ENCODE peak calls at places on chromosome 7, in six cellular contexts. One of them, this sample, is unnamed. For H3K4me1, the result is how much of the 10 kb centered on the place peaks cover.

GRCh38 chr7:116165717-116166116 is 44.6 kb upstream of the TES start:
- DNase-seq in CD8-positive, alpha-beta T cell: no peak
- DNase-seq in fibroblast of lung: no peak
- DNase-seq in body of pancreas: peak
- DNase-seq in suprapubic skin: no peak
- DNase-seq in breast epithelium: no peak
- DNase-seq in this sample: no peak

GRCh38 chr7:153396475-153396874 is 636.9 kb downstream of the ACTR3B start:
- DNase-seq in suprapubic skin: no peak
- DNase-seq in breast epithelium: no peak
- DNase-seq in body of pancreas: no peak
- DNase-seq in CD8-positive, alpha-beta T cell: no peak
- DNase-seq in fibroblast of lung: no peak
- DNase-seq in this sample: no peak

GRCh38 chr7:29285861-29286260 is 91.3 kb downstream of the CHN2 start:
- DNase-seq in body of pancreas: no peak
- DNase-seq in breast epithelium: no peak
- DNase-seq in fibroblast of lung: no peak
- DNase-seq in suprapubic skin: no peak
- DNase-seq in CD8-positive, alpha-beta T cell: no peak
- DNase-seq in this sample: no peak

GRCh38 chr7:4234498-4234855 is 447.6 kb upstream of the FOXK1 start:
- DNase-seq in suprapubic skin: no peak
- DNase-seq in fibroblast of lung: no peak
- DNase-seq in breast epithelium: no peak
- DNase-seq in CD8-positive, alpha-beta T cell: no peak
- DNase-seq in body of pancreas: no peak
- DNase-seq in this sample: no peak

GRCh38 chr7:111525100-111525499 is 37.2 kb downstream of the IMMP2L start:
- DNase-seq in fibroblast of lung: no peak
- DNase-seq in body of pancreas: no peak
- DNase-seq in CD8-positive, alpha-beta T cell: no peak
- DNase-seq in suprapubic skin: no peak
- DNase-seq in breast epithelium: no peak
- DNase-seq in this sample: no peak

GRCh38 chr7:76303829-76304505 is 1.5 kb downstream of the HSPB1 start:
- DNase-seq in CD8-positive, alpha-beta T cell: peak
- DNase-seq in breast epithelium: no peak
- DNase-seq in body of pancreas: no peak
- DNase-seq in fibroblast of lung: peak
- DNase-seq in suprapubic skin: no peak
- DNase-seq in this sample: no peak

GRCh38 chr7:128691227-128691626 is 19.1 kb downstream of the GARIN1A start:
- DNase-seq in breast epithelium: no peak
- DNase-seq in fibroblast of lung: no peak
- DNase-seq in CD8-positive, alpha-beta T cell: no peak
- DNase-seq in suprapubic skin: no peak
- DNase-seq in body of pancreas: no peak
- DNase-seq in this sample: no peak

GRCh38 chr7:1853619-1854520 is 183.8 kb downstream of the ELFN1 start:
- DNase-seq in fibroblast of lung: no peak
- DNase-seq in suprapubic skin: peak
- DNase-seq in CD8-positive, alpha-beta T cell: no peak
- DNase-seq in body of pancreas: peak
- DNase-seq in breast epithelium: no peak
- DNase-seq in this sample: no peak

GRCh38 chr7:54664235-54665228 is 94.5 kb downstream of the SEC61G start:
- DNase-seq in fibroblast of lung: peak
- DNase-seq in body of pancreas: peak
- DNase-seq in suprapubic skin: no peak
- DNase-seq in CD8-positive, alpha-beta T cell: no peak
- DNase-seq in breast epithelium: no peak
- DNase-seq in this sample: no peak

GRCh38 chr7:124085168-124085567 is 52.3 kb upstream of the TMEM229A start:
- DNase-seq in fibroblast of lung: peak
- DNase-seq in body of pancreas: peak
- DNase-seq in breast epithelium: no peak
- DNase-seq in CD8-positive, alpha-beta T cell: no peak
- DNase-seq in suprapubic skin: no peak
- DNase-seq in this sample: no peak

GRCh38 chr7:151674161-151674920 is 154.6 kb upstream of the RHEB start:
- DNase-seq in fibroblast of lung: no peak
- DNase-seq in suprapubic skin: peak
- DNase-seq in body of pancreas: no peak
- DNase-seq in CD8-positive, alpha-beta T cell: no peak
- DNase-seq in breast epithelium: no peak
- DNase-seq in this sample: no peak

GRCh38 chr7:121798076-121798475 is 74.9 kb upstream of the PTPRZ1 start:
- DNase-seq in suprapubic skin: no peak
- DNase-seq in body of pancreas: no peak
- DNase-seq in fibroblast of lung: no peak
- DNase-seq in CD8-positive, alpha-beta T cell: no peak
- DNase-seq in breast epithelium: no peak
- DNase-seq in this sample: no peak

GRCh38 chr7:147852833-147853232 is 737.7 kb upstream of the C7orf33 start:
- DNase-seq in fibroblast of lung: no peak
- DNase-seq in CD8-positive, alpha-beta T cell: no peak
- DNase-seq in breast epithelium: no peak
- DNase-seq in body of pancreas: no peak
- DNase-seq in suprapubic skin: no peak
- DNase-seq in this sample: no peak

GRCh38 chr7:6121141-6121540 is 90.0 kb downstream of the ANKRD61 start:
- DNase-seq in fibroblast of lung: peak
- DNase-seq in suprapubic skin: no peak
- DNase-seq in CD8-positive, alpha-beta T cell: no peak
- DNase-seq in breast epithelium: no peak
- DNase-seq in body of pancreas: no peak
- DNase-seq in this sample: no peak

GRCh38 chr7:37732253-37732652 is 48.7 kb downstream of the GPR141 start:
- DNase-seq in body of pancreas: peak
- DNase-seq in breast epithelium: no peak
- DNase-seq in suprapubic skin: no peak
- DNase-seq in CD8-positive, alpha-beta T cell: no peak
- DNase-seq in fibroblast of lung: no peak
- DNase-seq in this sample: peak

GRCh38 chr7:120550494-120551048 is 277.6 kb downstream of the KCND2 start:
- DNase-seq in fibroblast of lung: peak
- DNase-seq in suprapubic skin: no peak
- DNase-seq in CD8-positive, alpha-beta T cell: no peak
- DNase-seq in breast epithelium: no peak
- DNase-seq in body of pancreas: no peak
- DNase-seq in this sample: no peak

GRCh38 chr7:33678675-33679335 is 226.5 kb upstream of the BMPER start:
- DNase-seq in suprapubic skin: no peak
- DNase-seq in CD8-positive, alpha-beta T cell: no peak
- DNase-seq in body of pancreas: no peak
- DNase-seq in breast epithelium: no peak
- DNase-seq in fibroblast of lung: no peak
- DNase-seq in this sample: no peak

GRCh38 chr7:1312098-1313070 is 79.7 kb downstream of the UNCX start:
- DNase-seq in suprapubic skin: no peak
- DNase-seq in CD8-positive, alpha-beta T cell: no peak
- DNase-seq in body of pancreas: no peak
- DNase-seq in fibroblast of lung: no peak
- DNase-seq in breast epithelium: no peak
- DNase-seq in this sample: no peak

GRCh38 chr7:94297397-94297838 is 97.3 kb upstream of the COL1A2 start:
- DNase-seq in fibroblast of lung: peak
- DNase-seq in suprapubic skin: peak
- DNase-seq in breast epithelium: no peak
- DNase-seq in body of pancreas: peak
- DNase-seq in CD8-positive, alpha-beta T cell: no peak
- DNase-seq in this sample: peak

GRCh38 chr7:151157645-151158329 is 9.7 kb downstream of the GBX1 start:
- DNase-seq in fibroblast of lung: peak
- DNase-seq in breast epithelium: no peak
- DNase-seq in CD8-positive, alpha-beta T cell: no peak
- DNase-seq in suprapubic skin: no peak
- DNase-seq in body of pancreas: no peak
- DNase-seq in this sample: no peak

GRCh38 chr7:128322040-128322643 is 21.6 kb downstream of the RBM28 start:
- DNase-seq in body of pancreas: peak
- DNase-seq in CD8-positive, alpha-beta T cell: peak
- DNase-seq in fibroblast of lung: peak
- DNase-seq in suprapubic skin: no peak
- DNase-seq in breast epithelium: no peak
- DNase-seq in this sample: no peak

GRCh38 chr7:158585721-158586498 is 1.7 kb downstream of the PTPRN2 start:
- DNase-seq in suprapubic skin: no peak
- DNase-seq in breast epithelium: no peak
- DNase-seq in fibroblast of lung: no peak
- DNase-seq in CD8-positive, alpha-beta T cell: no peak
- DNase-seq in body of pancreas: peak
- DNase-seq in this sample: no peak

GRCh38 chr7:138608292-138608691 is 92.9 kb downstream of the SVOPL start:
- DNase-seq in breast epithelium: no peak
- DNase-seq in fibroblast of lung: peak
- DNase-seq in suprapubic skin: no peak
- DNase-seq in body of pancreas: peak
- DNase-seq in CD8-positive, alpha-beta T cell: no peak
- DNase-seq in this sample: no peak

GRCh38 chr7:91083855-91084644 is 180.2 kb upstream of the FZD1 start:
- DNase-seq in breast epithelium: no peak
- DNase-seq in fibroblast of lung: no peak
- DNase-seq in suprapubic skin: no peak
- DNase-seq in CD8-positive, alpha-beta T cell: no peak
- DNase-seq in body of pancreas: peak
- DNase-seq in this sample: no peak

DNA sequence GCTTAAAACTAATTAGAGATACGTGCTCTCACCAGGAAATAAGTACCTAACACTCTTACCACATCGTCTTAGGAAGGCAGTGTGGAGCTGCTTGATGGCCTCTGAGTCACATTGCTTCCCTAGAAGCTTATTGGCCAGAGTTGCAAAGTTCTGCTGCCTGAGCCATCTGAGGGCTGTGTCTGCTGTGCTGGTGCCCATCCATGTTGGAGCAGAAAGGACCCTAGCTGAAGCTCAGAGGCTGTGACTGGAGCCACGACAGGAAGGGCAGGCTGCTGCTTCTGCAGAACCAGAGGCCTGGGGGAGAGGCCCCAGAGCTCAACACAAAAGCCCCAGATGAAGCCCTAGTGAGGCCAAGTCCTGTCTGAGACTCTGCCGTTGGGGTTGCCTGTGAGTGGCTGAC is 64.8 kb upstream of the IGFBP3 start:
- DNase-seq in suprapubic skin: peak
- DNase-seq in CD8-positive, alpha-beta T cell: no peak
- DNase-seq in body of pancreas: no peak
- DNase-seq in breast epithelium: no peak
- DNase-seq in fibroblast of lung: peak
- DNase-seq in this sample: no peak
- H3K4me1 ChIP-seq in suprapubic skin: under half
- H3K4me1 ChIP-seq in CD8-positive, alpha-beta T cell: under half
- H3K4me1 ChIP-seq in body of pancreas: under half
- H3K4me1 ChIP-seq in breast epithelium: under half
- H3K4me1 ChIP-seq in fibroblast of lung: under half
- H3K4me1 ChIP-seq in this sample: under half

GRCh38 chr7:42348071-42348470 is 111.1 kb upstream of the GLI3 start:
- DNase-seq in body of pancreas: no peak
- DNase-seq in breast epithelium: no peak
- DNase-seq in suprapubic skin: no peak
- DNase-seq in CD8-positive, alpha-beta T cell: no peak
- DNase-seq in fibroblast of lung: no peak
- DNase-seq in this sample: no peak

GRCh38 chr7:42351313-42351935 is 114.4 kb upstream of the GLI3 start:
- DNase-seq in body of pancreas: no peak
- DNase-seq in breast epithelium: no peak
- DNase-seq in suprapubic skin: no peak
- DNase-seq in CD8-positive, alpha-beta T cell: no peak
- DNase-seq in fibroblast of lung: peak
- DNase-seq in this sample: no peak

GRCh38 chr7:42347616-42348015 is 110.6 kb upstream of the GLI3 start:
- DNase-seq in body of pancreas: no peak
- DNase-seq in CD8-positive, alpha-beta T cell: no peak
- DNase-seq in suprapubic skin: no peak
- DNase-seq in fibroblast of lung: no peak
- DNase-seq in breast epithelium: no peak
- DNase-seq in this sample: no peak

GRCh38 chr7:42350801-42351200 is 113.8 kb upstream of the GLI3 start:
- DNase-seq in fibroblast of lung: peak
- DNase-seq in body of pancreas: no peak
- DNase-seq in CD8-positive, alpha-beta T cell: no peak
- DNase-seq in suprapubic skin: no peak
- DNase-seq in breast epithelium: no peak
- DNase-seq in this sample: no peak

GRCh38 chr7:42348627-42349026 is 111.6 kb upstream of the GLI3 start:
- DNase-seq in CD8-positive, alpha-beta T cell: no peak
- DNase-seq in fibroblast of lung: no peak
- DNase-seq in suprapubic skin: no peak
- DNase-seq in breast epithelium: no peak
- DNase-seq in body of pancreas: no peak
- DNase-seq in this sample: peak
- H3K4me1 ChIP-seq in CD8-positive, alpha-beta T cell: under half
- H3K4me1 ChIP-seq in fibroblast of lung: under half
- H3K4me1 ChIP-seq in suprapubic skin: under half
- H3K4me1 ChIP-seq in breast epithelium: under half
- H3K4me1 ChIP-seq in body of pancreas: under half
- H3K4me1 ChIP-seq in this sample: under half

GRCh38 chr7:112986256-112987031 is 100.2 kb downstream of the GPR85 start:
- DNase-seq in suprapubic skin: no peak
- DNase-seq in breast epithelium: no peak
- DNase-seq in fibroblast of lung: peak
- DNase-seq in CD8-positive, alpha-beta T cell: no peak
- DNase-seq in body of pancreas: no peak
- DNase-seq in this sample: no peak

GRCh38 chr7:112994666-112995065 is 92.0 kb downstream of the GPR85 start:
- DNase-seq in CD8-positive, alpha-beta T cell: no peak
- DNase-seq in fibroblast of lung: peak
- DNase-seq in suprapubic skin: no peak
- DNase-seq in body of pancreas: no peak
- DNase-seq in breast epithelium: no peak
- DNase-seq in this sample: no peak

GRCh38 chr7:112987171-112987570 is 99.5 kb downstream of the GPR85 start:
- DNase-seq in fibroblast of lung: no peak
- DNase-seq in suprapubic skin: no peak
- DNase-seq in body of pancreas: no peak
- DNase-seq in CD8-positive, alpha-beta T cell: no peak
- DNase-seq in breast epithelium: no peak
- DNase-seq in this sample: no peak

GRCh38 chr7:112989531-112989930 is 97.1 kb downstream of the GPR85 start:
- DNase-seq in fibroblast of lung: peak
- DNase-seq in suprapubic skin: no peak
- DNase-seq in body of pancreas: no peak
- DNase-seq in breast epithelium: no peak
- DNase-seq in CD8-positive, alpha-beta T cell: no peak
- DNase-seq in this sample: no peak

GRCh38 chr7:112990619-112991018 is 96.0 kb downstream of the GPR85 start:
- DNase-seq in breast epithelium: no peak
- DNase-seq in body of pancreas: no peak
- DNase-seq in fibroblast of lung: peak
- DNase-seq in suprapubic skin: no peak
- DNase-seq in CD8-positive, alpha-beta T cell: no peak
- DNase-seq in this sample: no peak
- H3K4me1 ChIP-seq in breast epithelium: under half
- H3K4me1 ChIP-seq in body of pancreas: under half
- H3K4me1 ChIP-seq in fibroblast of lung: under half
- H3K4me1 ChIP-seq in suprapubic skin: under half
- H3K4me1 ChIP-seq in CD8-positive, alpha-beta T cell: under half
- H3K4me1 ChIP-seq in this sample: under half

GRCh38 chr7:84857336-84857735 is 329.5 kb downstream of the SEMA3D start:
- DNase-seq in CD8-positive, alpha-beta T cell: no peak
- DNase-seq in body of pancreas: no peak
- DNase-seq in fibroblast of lung: no peak
- DNase-seq in suprapubic skin: no peak
- DNase-seq in breast epithelium: no peak
- DNase-seq in this sample: no peak

GRCh38 chr7:84855758-84856157 is 331.1 kb downstream of the SEMA3D start:
- DNase-seq in breast epithelium: no peak
- DNase-seq in fibroblast of lung: no peak
- DNase-seq in body of pancreas: no peak
- DNase-seq in CD8-positive, alpha-beta T cell: no peak
- DNase-seq in suprapubic skin: no peak
- DNase-seq in this sample: no peak
- H3K4me1 ChIP-seq in breast epithelium: under half
- H3K4me1 ChIP-seq in fibroblast of lung: under half
- H3K4me1 ChIP-seq in body of pancreas: under half
- H3K4me1 ChIP-seq in CD8-positive, alpha-beta T cell: under half
- H3K4me1 ChIP-seq in suprapubic skin: under half
- H3K4me1 ChIP-seq in this sample: under half